ENCODE peak calls at places on chromosomes 5 and 9, in four cellular contexts. X is neuronal stem cell, L is H9, O is mesenchymal stem cell. G is an unnamed sample.

GRCh38 chr5:87390075-87390474 is 22.7 kb downstream of the CCNH start:
- DNase-seq in X (no peak), L (no peak), O (peak), G (no peak)

GRCh38 chr5:83337453-83338035 is 134.0 kb upstream of the VCAN start:
- DNase-seq in X (no peak), L (no peak), O (peak), G (no peak)

GRCh38 chr9:72633966-72634365 is 112.6 kb downstream of the TMC1 start:
- DNase-seq in X (no peak), L (no peak), O (no peak), G (peak)

GRCh38 chr5:77015938-77016569 is 14.2 kb upstream of the AGGF1 start:
- DNase-seq in X (peak), L (peak), O (peak), G (peak)

GRCh38 chr9:91766301-91766700 is 183.7 kb downstream of the ROR2 start:
- DNase-seq in X (no peak), L (no peak), O (no peak), G (no peak)

GRCh38 chr9:94907246-94907936 is 180.9 kb downstream of the AOPEP start:
- DNase-seq in X (no peak), L (no peak), O (no peak), G (no peak)

GRCh38 chr5:146213210-146213838 is 9.9 kb downstream of the RBM27 start:
- DNase-seq in X (no peak), L (no peak), O (no peak), G (no peak)

GRCh38 chr9:4146293-4146692 is 153.6 kb downstream of the GLIS3 start:
- DNase-seq in X (no peak), L (no peak), O (no peak), G (no peak)

GRCh38 chr5:56815657-56816545 is 552 bp downstream of the MAP3K1 start:
- DNase-seq in X (peak), L (peak), O (peak), G (peak)

GRCh38 chr5:149938791-149939358 is 5.7 kb downstream of the PDE6A start:
- DNase-seq in X (no peak), L (no peak), O (peak), G (peak)

GRCh38 chr5:164235176-164235914 is 729.9 kb downstream of the MAT2B start:
- DNase-seq in X (no peak), L (no peak), O (peak), G (no peak)

GRCh38 chr5:157188270-157188669 is 7.6 kb downstream of the ITK start:
- DNase-seq in X (no peak), L (no peak), O (no peak), G (no peak)

GRCh38 chr9:120388000-120388855 is 191.7 kb downstream of the CDK5RAP2 start:
- DNase-seq in X (no peak), L (no peak), O (no peak), G (no peak)

GRCh38 chr5:177403194-177403825 is 2.8 kb upstream of the PFN3 start:
- DNase-seq in X (peak), L (peak), O (peak), G (peak)
- H2BK12ac ChIP-seq in X (peak), L (no peak), O (no peak), G (no peak)

GRCh38 chr5:143887901-143888648 is 76.1 kb downstream of the HMHB1 start:
- DNase-seq in X (no peak), L (no peak), O (peak), G (no peak)
- H3K4ac ChIP-seq in X (no peak), L (no peak), O (no peak), G (no peak)

GRCh38 chr5:133977161-133977787 is 8.8 kb upstream of the C5orf15 start:
- DNase-seq in X (no peak), L (no peak), O (peak), G (no peak)
- H3K23ac ChIP-seq in X (no peak), L (no peak), O (no peak), G (no peak)

GRCh38 chr5:116858705-116859333 is 284.2 kb upstream of the SEMA6A start:
- DNase-seq in X (no peak), L (no peak), O (peak), G (no peak)
- H2BK12ac ChIP-seq in X (no peak), L (no peak), O (no peak), G (no peak)

GRCh38 chr5:115306011-115306530 is 9.6 kb upstream of the CCDC112 start:
- DNase-seq in X (no peak), L (no peak), O (no peak), G (no peak)
- H3K4ac ChIP-seq in X (no peak), L (no peak), O (no peak), G (no peak)

DNA sequence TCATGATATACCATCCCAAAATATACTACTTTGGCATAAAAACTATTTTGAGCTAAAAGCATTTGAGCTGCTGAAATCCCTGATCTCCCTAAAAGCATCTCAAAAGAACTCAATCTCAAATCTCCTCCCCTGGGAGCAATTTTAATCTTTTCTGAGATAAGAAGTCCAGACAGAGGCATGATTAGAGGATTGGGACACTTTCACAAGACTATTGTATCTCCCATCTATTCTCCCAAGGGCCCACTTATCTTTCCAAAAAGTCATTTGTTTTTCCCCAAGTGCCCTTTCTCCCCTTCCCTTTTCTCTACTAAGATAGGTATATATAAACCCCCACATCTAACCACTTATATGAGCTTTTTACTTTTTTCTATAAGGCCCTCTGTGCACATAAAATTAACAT is 79.7 kb downstream of the ALDH7A1 start:
- DNase-seq in X (no peak), L (no peak), O (no peak), G (peak)
- H3K23ac ChIP-seq in X (no peak), L (no peak), O (no peak), G (no peak)

GRCh38 chr9:38707885-38708640 is 11.9 kb downstream of the FAM240B start:
- DNase-seq in X (no peak), L (peak), O (no peak), G (peak)
- H2BK12ac ChIP-seq in X (no peak), L (no peak), O (no peak), G (no peak)

G was measured in trophoblast cell.